ENCODE peak calls at places on chromosomes 2 and 18, in four cellular contexts. One of them, this sample, is unnamed.

GRCh38 chr2:101400048-101400447 is 12.7 kb upstream of the CREG2 start:
- DNase-seq in GM12878: no peak
- DNase-seq in IMR-90: peak; percentile 28
- DNase-seq in K562: no peak
- DNase-seq in this sample: no peak

GRCh38 chr2:226136739-226137138 is 662.9 kb downstream of the IRS1 start:
- DNase-seq in GM12878: no peak
- DNase-seq in IMR-90: no peak
- DNase-seq in K562: no peak
- DNase-seq in this sample: no peak

GRCh38 chr2:11155326-11156059 is at the start of gene SLC66A3:
- DNase-seq in GM12878: no peak
- DNase-seq in IMR-90: peak; percentile 87
- DNase-seq in K562: no peak
- DNase-seq in this sample: no peak

GRCh38 chr2:157840568-157841156 is 35.5 kb downstream of the ACVR1 start:
- DNase-seq in GM12878: no peak
- DNase-seq in IMR-90: peak; percentile 39
- DNase-seq in K562: no peak
- DNase-seq in this sample: no peak

GRCh38 chr2:222459983-222460382 is 35.6 kb downstream of the SGPP2 start:
- DNase-seq in GM12878: no peak
- DNase-seq in IMR-90: no peak
- DNase-seq in K562: no peak
- DNase-seq in this sample: no peak

GRCh38 chr18:11984091-11984490 is 2.8 kb downstream of the IMPA2 start:
- DNase-seq in GM12878: no peak
- DNase-seq in IMR-90: no peak
- DNase-seq in K562: no peak
- DNase-seq in this sample: no peak

GRCh38 chr2:166230024-166230723 is 102.4 kb upstream of the SCN1A start:
- DNase-seq in GM12878: no peak
- DNase-seq in IMR-90: peak; percentile 70
- DNase-seq in K562: no peak
- DNase-seq in this sample: no peak

GRCh38 chr18:36829362-36830140 is 624 bp downstream of the KIAA1328 start:
- DNase-seq in GM12878: no peak
- DNase-seq in IMR-90: peak; percentile 19
- DNase-seq in K562: no peak
- DNase-seq in this sample: no peak

GRCh38 chr18:68219274-68219673 is 495.6 kb downstream of the TMX3 start:
- DNase-seq in GM12878: no peak
- DNase-seq in IMR-90: no peak
- DNase-seq in K562: no peak
- DNase-seq in this sample: no peak

GRCh38 chr2:241701155-241701404 is 759 bp upstream of the ING5 start:
- DNase-seq in GM12878: peak; percentile 51
- DNase-seq in IMR-90: peak; percentile 73
- DNase-seq in K562: no peak
- DNase-seq in this sample: no peak

GRCh38 chr18:55287146-55287806 is 300.7 kb downstream of the TCF4 start:
- DNase-seq in GM12878: no peak
- DNase-seq in IMR-90: no peak
- DNase-seq in K562: no peak
- DNase-seq in this sample: peak; percentile 29

GRCh38 chr2:165144315-165144714 is 59.5 kb downstream of the SCN3A start:
- DNase-seq in GM12878: no peak
- DNase-seq in IMR-90: no peak
- DNase-seq in K562: no peak
- DNase-seq in this sample: no peak

GRCh38 chr2:167487728-167488127 is 599.4 kb downstream of the XIRP2 start:
- DNase-seq in GM12878: no peak
- DNase-seq in IMR-90: no peak
- DNase-seq in K562: no peak
- DNase-seq in this sample: no peak

GRCh38 chr18:49856531-49856930 is 43.2 kb upstream of the ACAA2 start:
- DNase-seq in GM12878: no peak
- DNase-seq in IMR-90: no peak
- DNase-seq in K562: no peak
- DNase-seq in this sample: no peak

GRCh38 chr2:21422724-21423522 is 299.2 kb downstream of the TDRD15 start:
- DNase-seq in GM12878: no peak
- DNase-seq in IMR-90: no peak
- DNase-seq in K562: no peak
- DNase-seq in this sample: no peak

GRCh38 chr2:157480182-157480961 is 36.5 kb upstream of the CYTIP start:
- DNase-seq in GM12878: no peak
- DNase-seq in IMR-90: peak; percentile 24
- DNase-seq in K562: no peak
- DNase-seq in this sample: no peak

GRCh38 chr2:241576293-241576654 is 17.7 kb downstream of the BOK start:
- DNase-seq in GM12878: no peak
- DNase-seq in IMR-90: no peak
- DNase-seq in K562: no peak
- DNase-seq in this sample: no peak

GRCh38 chr2:218030409-218031195 is 27.8 kb upstream of the TNS1 start:
- DNase-seq in GM12878: no peak
- DNase-seq in IMR-90: no peak
- DNase-seq in K562: no peak
- DNase-seq in this sample: no peak

GRCh38 chr2:127479866-127480743 is 46.2 kb downstream of the IWS1 start:
- DNase-seq in GM12878: no peak
- DNase-seq in IMR-90: no peak
- DNase-seq in K562: no peak
- DNase-seq in this sample: no peak

GRCh38 chr18:44672506-44672905 is 8.2 kb upstream of the SETBP1 start:
- DNase-seq in GM12878: no peak
- DNase-seq in IMR-90: no peak
- DNase-seq in K562: no peak
- DNase-seq in this sample: no peak

GRCh38 chr2:191150451-191151314 is at the start of gene STAT4:
- DNase-seq in GM12878: peak; percentile 45
- DNase-seq in IMR-90: peak; percentile 47
- DNase-seq in K562: no peak
- DNase-seq in this sample: peak; percentile 40

GRCh38 chr2:97711394-97711711 is 2.0 kb upstream of the ZAP70 start:
- DNase-seq in GM12878: no peak
- DNase-seq in IMR-90: no peak
- DNase-seq in K562: no peak
- DNase-seq in this sample: no peak

GRCh38 chr2:217915706-217916105 is 87.1 kb downstream of the TNS1 start:
- DNase-seq in GM12878: no peak
- DNase-seq in IMR-90: no peak
- DNase-seq in K562: no peak
- DNase-seq in this sample: no peak

GRCh38 chr2:152594792-152595191 is 122.5 kb downstream of the PRPF40A start:
- DNase-seq in GM12878: no peak
- DNase-seq in IMR-90: peak; percentile 40
- DNase-seq in K562: no peak
- DNase-seq in this sample: no peak

GRCh38 chr2:200383380-200384110 is 77.1 kb downstream of the SPATS2L start:
- DNase-seq in GM12878: peak; percentile 60
- DNase-seq in IMR-90: peak; percentile 80
- DNase-seq in K562: no peak
- DNase-seq in this sample: no peak

GRCh38 chr2:72937356-72937669 is 20.0 kb downstream of the EMX1 start:
- DNase-seq in GM12878: no peak
- DNase-seq in IMR-90: no peak
- DNase-seq in K562: no peak
- DNase-seq in this sample: peak; percentile 65

GRCh38 chr2:71552356-71552755 is 99.0 kb downstream of the DYSF start:
- DNase-seq in GM12878: no peak
- DNase-seq in IMR-90: no peak
- DNase-seq in K562: no peak
- DNase-seq in this sample: no peak

GRCh38 chr2:218028562-218029348 is 26.0 kb upstream of the TNS1 start:
- DNase-seq in GM12878: no peak
- DNase-seq in IMR-90: no peak
- DNase-seq in K562: no peak
- DNase-seq in this sample: no peak

GRCh38 chr2:182319556-182319955 is 107.3 kb downstream of the PDE1A start:
- DNase-seq in GM12878: no peak
- DNase-seq in IMR-90: no peak
- DNase-seq in K562: no peak
- DNase-seq in this sample: no peak

GRCh38 chr2:207149253-207150213 is 16.2 kb downstream of the KLF7 start:
- DNase-seq in GM12878: no peak
- DNase-seq in IMR-90: peak; percentile 50
- DNase-seq in K562: no peak
- DNase-seq in this sample: no peak

GRCh38 chr2:147030966-147031760 is 813.7 kb upstream of the ACVR2A start:
- DNase-seq in GM12878: no peak
- DNase-seq in IMR-90: peak; percentile 54
- DNase-seq in K562: no peak
- DNase-seq in this sample: no peak

GRCh38 chr2:147027451-147027850 is 817.4 kb upstream of the ACVR2A start:
- DNase-seq in GM12878: no peak
- DNase-seq in IMR-90: no peak
- DNase-seq in K562: no peak
- DNase-seq in this sample: no peak

GRCh38 chr2:147026664-147027278 is 818.1 kb upstream of the ACVR2A start:
- DNase-seq in GM12878: no peak
- DNase-seq in IMR-90: peak; percentile 68
- DNase-seq in K562: no peak
- DNase-seq in this sample: no peak

GRCh38 chr2:147033046-147033445 is 811.8 kb upstream of the ACVR2A start:
- DNase-seq in GM12878: no peak
- DNase-seq in IMR-90: no peak
- DNase-seq in K562: no peak
- DNase-seq in this sample: no peak

GRCh38 chr2:147031897-147032296 is 812.9 kb upstream of the ACVR2A start:
- DNase-seq in GM12878: no peak
- DNase-seq in IMR-90: no peak
- DNase-seq in K562: no peak
- DNase-seq in this sample: no peak
- TF ChIP-seq RCOR1 in GM12878: no peak
- TF ChIP-seq RCOR1 in IMR-90: no peak
- TF ChIP-seq RCOR1 in K562: no peak
- TF ChIP-seq RCOR1 in this sample: no peak

GRCh38 chr2:233354971-233355574 is 779 bp downstream of the DGKD start:
- DNase-seq in GM12878: no peak
- DNase-seq in IMR-90: no peak
- DNase-seq in K562: no peak
- DNase-seq in this sample: peak; percentile 64
- TF ChIP-seq RCOR1 in GM12878: no peak
- TF ChIP-seq RCOR1 in IMR-90: no peak
- TF ChIP-seq RCOR1 in K562: no peak
- TF ChIP-seq RCOR1 in this sample: no peak

GRCh38 chr2:201929627-201930026 is 104.0 kb upstream of the FZD7 start:
- DNase-seq in GM12878: no peak
- DNase-seq in IMR-90: no peak
- DNase-seq in K562: no peak
- DNase-seq in this sample: no peak
- TF ChIP-seq RCOR1 in GM12878: no peak
- TF ChIP-seq RCOR1 in IMR-90: no peak
- TF ChIP-seq RCOR1 in K562: no peak
- TF ChIP-seq RCOR1 in this sample: no peak

DNA sequence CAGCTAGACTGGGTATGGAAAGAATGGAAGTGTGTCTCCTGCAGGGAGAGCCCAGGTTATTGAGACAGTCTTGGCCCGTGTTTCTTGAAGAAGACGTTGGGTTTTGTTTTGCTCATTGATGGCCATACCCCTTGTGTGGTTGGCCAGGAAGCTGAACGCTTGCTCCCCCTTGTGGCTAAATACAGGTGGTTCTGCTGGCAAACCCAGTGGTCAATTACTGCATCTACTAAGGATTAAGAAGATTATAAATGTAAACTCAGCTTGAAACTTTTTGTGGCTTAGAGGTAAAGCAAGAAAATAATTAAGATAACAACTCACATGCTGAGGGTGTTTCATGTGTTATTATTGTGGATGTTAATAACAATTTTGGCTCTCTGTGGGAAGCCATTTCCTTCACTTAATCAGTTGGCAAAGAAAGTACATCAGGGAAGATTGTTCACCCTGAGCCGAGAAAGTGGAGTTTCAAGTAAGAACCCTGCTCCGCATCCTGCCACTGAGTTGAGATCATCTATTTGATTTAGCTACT is 91.8 kb downstream of the NEDD4L start:
- DNase-seq in GM12878: peak; percentile 45
- DNase-seq in IMR-90: peak; percentile 74
- DNase-seq in K562: peak; percentile 75
- DNase-seq in this sample: peak; percentile 76
- TF ChIP-seq RCOR1 in GM12878: no peak
- TF ChIP-seq RCOR1 in IMR-90: no peak
- TF ChIP-seq RCOR1 in K562: no peak
- TF ChIP-seq RCOR1 in this sample: no peak